ENCODE peak calls at places on chromosomes 16 and 17, in four cellular contexts. F is activated CD8-positive, alpha-beta memory T cell treated with anti-CD3 and anti-CD28 coated beads for 48 hours; I is fibroblast of pulmonary artery; V is NCI-H1092 treated with DMSO at 0.1 percent for 48 hours. Z is an unnamed sample.

GRCh38 chr17:20191066-20191465 is 181.9 kb downstream of the SPECC1 start:
- DNase-seq in I (peak; percentile 61), V (no peak), F (no peak), Z (no peak)

GRCh38 chr17:8662076-8662831 is 31.7 kb upstream of the MYH10 start:
- DNase-seq in V (no peak), I (no peak), F (no peak), Z (no peak)

GRCh38 chr17:53219821-53220220 is 602.9 kb upstream of the KIF2B start:
- DNase-seq in V (no peak), F (no peak), I (no peak), Z (no peak)

GRCh38 chr17:20987511-20987910 is 55.3 kb downstream of the USP22 start:
- DNase-seq in I (no peak), V (no peak), F (no peak), Z (no peak)

GRCh38 chr16:27313422-27314160 is at the start of gene IL4R:
- DNase-seq in F (peak; percentile 70), I (peak; percentile 93), V (no peak), Z (peak; percentile 63)

GRCh38 chr16:89322381-89323119 is 105.0 kb downstream of the ZNF778 start:
- DNase-seq in V (peak; percentile 63), I (peak; percentile 80), F (no peak), Z (no peak)

GRCh38 chr17:79395046-79395445 is 215.8 kb downstream of the RBFOX3 start:
- DNase-seq in V (no peak), F (no peak), I (no peak), Z (no peak)

GRCh38 chr16:21645261-21645721 is 7.1 kb downstream of the IGSF6 start:
- DNase-seq in I (no peak), V (no peak), F (no peak), Z (peak; percentile 65)

GRCh38 chr17:49634487-49634865 is 43.4 kb downstream of the SPOP start:
- DNase-seq in I (no peak), F (no peak), V (no peak), Z (no peak)

Z was measured in B cell.